ENCODE peak calls at places on chromosomes 3 and 15, in nine cellular contexts. I is fibroblast of lung, D is lower lobe of right lung, G is osteoblast, V is transverse colon, P is cardiac muscle cell, M is testis, C is colonic mucosa, Y is psoas muscle. Z is an unnamed sample.

GRCh38 chr3:136728918-136729317 is 23.3 kb downstream of the STAG1 start:
- DNase-seq in I (peak; percentile 72), D (no peak), G (no peak), V (no peak), P (peak; percentile 76), M (no peak), C (no peak), Y (no peak), Z (no peak)

GRCh38 chr3:70861855-70862254 is 549.4 kb upstream of the MDFIC2 start:
- DNase-seq in I (peak; percentile 63), D (no peak), G (peak; percentile 80), V (no peak), P (peak; percentile 81), M (no peak), C (no peak), Y (no peak), Z (no peak)

GRCh38 chr3:118810499-118811035 is 224.1 kb downstream of the IGSF11 start:
- DNase-seq in I (no peak), D (no peak), G (no peak), V (no peak), P (no peak), M (peak; percentile 43), C (no peak), Y (no peak), Z (no peak)

GRCh38 chr15:66934315-66934930 is 131.0 kb upstream of the SMAD3 start:
- DNase-seq in I (no peak), D (no peak), G (no peak), V (no peak), P (no peak), M (no peak), C (no peak), Y (no peak), Z (no peak)

GRCh38 chr15:62821384-62822131 is 221.0 kb upstream of the TPM1 start:
- DNase-seq in I (no peak), D (no peak), G (no peak), V (peak; percentile 46), P (no peak), M (no peak), C (peak; percentile 65), Y (no peak), Z (no peak)

GRCh38 chr3:7508821-7509220 is 647.9 kb downstream of the GRM7 start:
- DNase-seq in I (no peak), D (no peak), G (no peak), V (no peak), P (peak; percentile 38), M (no peak), C (no peak), Y (no peak), Z (no peak)

GRCh38 chr3:106534206-106534605 is 665.4 kb upstream of the CBLB start:
- DNase-seq in I (no peak), D (no peak), G (no peak), V (peak; percentile 8), P (peak; percentile 53), M (no peak), C (no peak), Y (no peak), Z (no peak)

GRCh38 chr15:63135281-63135680 is 13.6 kb downstream of the LACTB start:
- DNase-seq in I (peak; percentile 73), D (no peak), G (no peak), V (no peak), P (peak; percentile 20), M (no peak), C (no peak), Y (no peak), Z (no peak)

GRCh38 chr3:30004481-30004880 is 601.9 kb upstream of the TGFBR2 start:
- DNase-seq in I (no peak), D (no peak), G (no peak), V (no peak), P (no peak), M (no peak), C (no peak), Y (no peak), Z (no peak)

GRCh38 chr15:92655178-92655995 is at the start of gene FAM174B:
- DNase-seq in I (peak; percentile 20), D (peak; percentile 73), G (peak; percentile 87), V (peak; percentile 38), P (peak; percentile 52), M (peak; percentile 68), C (peak; percentile 54), Y (peak; percentile 57), Z (peak; percentile 61)

GRCh38 chr3:153210116-153210515 is 48.1 kb downstream of the RAP2B start:
- DNase-seq in I (peak; percentile 38), D (no peak), G (peak; percentile 79), V (no peak), P (peak; percentile 40), M (no peak), C (no peak), Y (no peak), Z (no peak)
- H3K4me3 ChIP-seq in I (no peak overlapping the region), D (no peak overlapping the region), G (no peak overlapping the region), V (no peak overlapping the region), P (no peak overlapping the region), M (no peak overlapping the region), C (no peak overlapping the region), Y (no peak overlapping the region), Z (no peak overlapping the region)

DNA sequence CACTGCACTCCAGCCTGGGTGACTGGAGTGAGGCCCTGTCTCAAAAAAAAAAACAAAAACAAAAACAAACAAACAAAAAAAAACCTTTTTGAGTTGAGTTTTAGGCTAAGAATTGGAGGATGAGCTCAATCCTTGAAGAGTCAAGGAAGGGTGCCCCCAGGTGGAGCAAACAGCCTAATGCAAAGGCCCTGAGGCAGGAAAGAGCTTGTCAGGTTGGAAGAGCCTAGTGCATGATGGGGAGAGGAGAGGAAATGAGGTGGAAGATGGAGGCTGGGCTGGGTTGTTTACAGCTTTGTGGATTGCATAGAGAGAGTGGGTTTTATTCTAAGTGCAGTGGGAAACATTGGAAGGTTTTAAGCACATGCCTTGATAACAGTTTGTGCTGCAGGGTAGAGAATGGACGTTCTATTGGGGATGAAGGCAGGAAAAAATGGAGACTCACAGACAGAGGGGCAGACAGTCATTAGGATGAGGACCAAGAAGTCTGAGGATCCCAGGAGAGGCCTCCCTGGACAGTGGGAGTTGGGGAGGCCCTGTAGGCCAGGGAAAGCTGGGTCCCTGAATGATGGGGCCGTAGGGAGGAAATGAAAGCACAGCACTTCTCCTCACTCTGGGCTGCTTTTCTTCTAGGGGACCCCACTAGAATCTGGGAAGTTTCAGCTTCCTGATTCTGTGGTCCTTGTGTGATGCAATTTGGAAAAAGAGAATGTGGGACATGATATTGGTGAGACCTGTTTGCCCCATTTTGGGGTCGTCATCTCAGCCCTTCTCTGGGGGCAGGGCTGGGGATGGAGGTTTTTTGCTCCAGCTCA is 1.9 kb upstream of the SNX22 start:
- DNase-seq in I (no peak), D (no peak), G (no peak), V (no peak), P (peak; percentile 41), M (no peak), C (peak; percentile 35), Y (no peak), Z (peak; percentile 43)
- H3K9me3 ChIP-seq in I (no peaks in the 10 kb centered on the region), D (no peaks in the 10 kb centered on the region), G (no peaks in the 10 kb centered on the region), V (no peaks in the 10 kb centered on the region), P (no peaks in the 10 kb centered on the region), M (no peaks in the 10 kb centered on the region), C (no peaks in the 10 kb centered on the region), Y (no peaks in the 10 kb centered on the region), Z (no peaks in the 10 kb centered on the region)

GRCh38 chr3:48623851-48624547 is 2.4 kb upstream of the TMEM89 start:
- DNase-seq in I (no peak), D (no peak), G (peak; percentile 65), V (peak; percentile 31), P (no peak), M (no peak), C (no peak), Y (no peak), Z (no peak)
- H3K27ac ChIP-seq in I (no peak overlapping the region), D (no peak overlapping the region), G (no peak overlapping the region), V (peak overlapping the region; percentile 46), P (no peak overlapping the region), M (no peak overlapping the region), C (peak overlapping the region; percentile 40), Y (no peak overlapping the region), Z (no peak overlapping the region)

DNA sequence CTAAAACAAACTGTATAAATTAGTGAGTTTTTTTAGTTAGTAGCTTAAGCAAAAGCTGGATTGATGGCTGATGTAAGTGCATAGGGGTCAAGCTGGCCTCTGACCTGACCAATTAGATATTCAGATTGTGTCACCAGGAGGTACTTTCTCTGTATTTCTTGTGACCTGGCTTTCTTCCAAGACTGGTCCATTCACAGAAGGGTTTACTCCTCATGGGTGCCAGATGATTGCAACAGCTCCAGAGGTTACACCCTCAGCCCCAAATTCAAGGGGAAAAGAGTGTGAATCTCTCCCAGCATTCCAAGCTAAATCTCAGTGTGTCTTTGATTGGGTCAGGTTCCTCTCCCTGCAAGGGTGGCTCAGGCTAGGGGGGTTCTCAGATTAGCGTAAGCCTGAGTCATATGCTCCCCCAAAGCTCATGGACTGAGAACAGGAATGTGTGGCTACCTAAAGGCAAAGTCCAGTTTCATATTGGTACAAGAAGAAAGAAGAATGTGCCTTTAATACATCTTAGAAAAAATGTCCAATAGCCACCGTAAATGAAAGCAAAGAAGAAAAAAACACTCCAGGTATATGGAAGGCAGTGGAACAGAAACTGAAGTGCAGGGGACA is 16.5 kb downstream of the PML start:
- DNase-seq in I (peak; percentile 71), D (no peak), G (no peak), V (no peak), P (peak; percentile 81), M (no peak), C (no peak), Y (no peak), Z (no peak)
- H3K4me3 ChIP-seq in I (no peak overlapping the region), D (no peak overlapping the region), G (no peak overlapping the region), V (no peak overlapping the region), P (no peak overlapping the region), M (no peak overlapping the region), C (no peak overlapping the region), Y (no peak overlapping the region), Z (no peak overlapping the region)

GRCh38 chr3:179495483-179495882 is 44.2 kb upstream of the GNB4 start:
- DNase-seq in I (no peak), D (no peak), G (no peak), V (no peak), P (no peak), M (no peak), C (no peak), Y (no peak), Z (no peak)

GRCh38 chr3:179488213-179488612 is 36.9 kb upstream of the GNB4 start:
- DNase-seq in I (no peak), D (no peak), G (no peak), V (no peak), P (no peak), M (no peak), C (no peak), Y (no peak), Z (no peak)

DNA sequence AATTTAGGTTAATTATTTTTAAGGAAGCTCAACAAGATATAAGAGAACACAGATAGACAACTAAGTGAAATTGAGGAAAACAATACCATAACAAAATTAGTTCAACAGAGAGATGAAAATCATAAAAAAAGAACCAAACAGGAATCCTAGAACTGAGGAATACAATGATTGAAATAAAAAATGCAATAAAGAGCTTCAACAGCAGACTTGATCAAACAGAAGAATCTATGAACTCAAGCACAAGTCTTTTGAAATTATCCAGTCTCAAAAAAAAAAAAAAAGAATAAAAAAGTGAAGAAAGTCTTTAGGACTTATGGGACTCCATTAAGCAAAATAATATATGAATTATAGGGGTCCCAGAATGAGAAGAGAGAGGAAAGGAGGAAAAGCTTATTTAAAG is 42.0 kb upstream of the GNB4 start:
- DNase-seq in I (no peak), D (no peak), G (no peak), V (no peak), P (no peak), M (no peak), C (no peak), Y (no peak), Z (no peak)
- H3K9me3 ChIP-seq in I (no peaks in the 10 kb centered on the region), D (peaks cover 31% of the 10 kb centered on the region), G (peaks cover 4% of the 10 kb centered on the region), V (peaks cover 29% of the 10 kb centered on the region), P (no peaks in the 10 kb centered on the region), M (no peaks in the 10 kb centered on the region), C (no peaks in the 10 kb centered on the region), Y (peaks cover 40% of the 10 kb centered on the region), Z (peaks cover 11% of the 10 kb centered on the region)

Z was measured in WERI-Rb-1.